ENCODE peak calls at places on chromosomes 6 and 20, in seven cellular contexts. One of them, this sample, is unnamed.

GRCh38 chr20:30594112-30594511 is 663.4 kb upstream of the DEFB115 start:
- DNase-seq in HepG2: no peak
- DNase-seq in A549: no peak
- DNase-seq in CD8-positive, alpha-beta memory T cell: no peak
- DNase-seq in adrenal gland: no peak
- DNase-seq in PC-3: no peak
- DNase-seq in H9: no peak
- DNase-seq in this sample: no peak

GRCh38 chr6:41970436-41970846 is 28.8 kb upstream of the CCND3 start:
- DNase-seq in adrenal gland: peak; percentile 77
- DNase-seq in H9: no peak
- DNase-seq in A549: peak; percentile 65
- DNase-seq in CD8-positive, alpha-beta memory T cell: no peak
- DNase-seq in PC-3: no peak
- DNase-seq in HepG2: no peak
- DNase-seq in this sample: no peak

GRCh38 chr6:162177733-162178132 is 549.8 kb downstream of the PRKN start:
- DNase-seq in A549: no peak
- DNase-seq in H9: peak; percentile 45
- DNase-seq in HepG2: no peak
- DNase-seq in adrenal gland: peak; percentile 15
- DNase-seq in CD8-positive, alpha-beta memory T cell: no peak
- DNase-seq in PC-3: no peak
- DNase-seq in this sample: no peak

GRCh38 chr20:58749098-58749766 is 56.6 kb downstream of the NPEPL1 start:
- DNase-seq in adrenal gland: no peak
- DNase-seq in H9: no peak
- DNase-seq in CD8-positive, alpha-beta memory T cell: no peak
- DNase-seq in A549: no peak
- DNase-seq in HepG2: no peak
- DNase-seq in PC-3: no peak
- DNase-seq in this sample: no peak

GRCh38 chr6:145295746-145296145 is 439.6 kb downstream of the EPM2A start:
- DNase-seq in HepG2: no peak
- DNase-seq in CD8-positive, alpha-beta memory T cell: no peak
- DNase-seq in adrenal gland: no peak
- DNase-seq in A549: no peak
- DNase-seq in PC-3: no peak
- DNase-seq in H9: no peak
- DNase-seq in this sample: no peak

GRCh38 chr6:152905551-152906299 is 77.1 kb downstream of the FBXO5 start:
- DNase-seq in A549: no peak
- DNase-seq in adrenal gland: no peak
- DNase-seq in HepG2: no peak
- DNase-seq in H9: no peak
- DNase-seq in PC-3: no peak
- DNase-seq in CD8-positive, alpha-beta memory T cell: no peak
- DNase-seq in this sample: no peak

GRCh38 chr20:23302801-23303200 is 47.8 kb upstream of the NXT1 start:
- DNase-seq in CD8-positive, alpha-beta memory T cell: no peak
- DNase-seq in H9: no peak
- DNase-seq in PC-3: no peak
- DNase-seq in adrenal gland: no peak
- DNase-seq in A549: no peak
- DNase-seq in HepG2: no peak
- DNase-seq in this sample: no peak

GRCh38 chr6:12595161-12595792 is 121.3 kb upstream of the PHACTR1 start:
- DNase-seq in PC-3: no peak
- DNase-seq in adrenal gland: peak; percentile 44
- DNase-seq in A549: no peak
- DNase-seq in HepG2: no peak
- DNase-seq in CD8-positive, alpha-beta memory T cell: no peak
- DNase-seq in H9: no peak
- DNase-seq in this sample: no peak

GRCh38 chr6:3251462-3252314 is 7.1 kb upstream of the PSMG4 start:
- DNase-seq in adrenal gland: peak; percentile 83
- DNase-seq in A549: peak; percentile 69
- DNase-seq in CD8-positive, alpha-beta memory T cell: peak; percentile 72
- DNase-seq in HepG2: peak; percentile 77
- DNase-seq in H9: peak; percentile 90
- DNase-seq in PC-3: peak; percentile 91
- DNase-seq in this sample: peak; percentile 51

GRCh38 chr20:47281376-47281775 is 75.1 kb downstream of the ZMYND8 start:
- DNase-seq in PC-3: no peak
- DNase-seq in CD8-positive, alpha-beta memory T cell: no peak
- DNase-seq in HepG2: no peak
- DNase-seq in A549: no peak
- DNase-seq in H9: no peak
- DNase-seq in adrenal gland: no peak
- DNase-seq in this sample: no peak

GRCh38 chr6:45972795-45973503 is 42.7 kb downstream of the CLIC5 start:
- DNase-seq in CD8-positive, alpha-beta memory T cell: no peak
- DNase-seq in A549: no peak
- DNase-seq in H9: no peak
- DNase-seq in PC-3: no peak
- DNase-seq in HepG2: no peak
- DNase-seq in adrenal gland: no peak
- DNase-seq in this sample: peak; percentile 23

GRCh38 chr6:51531623-51532022 is 555.8 kb downstream of the PKHD1 start:
- DNase-seq in PC-3: no peak
- DNase-seq in adrenal gland: no peak
- DNase-seq in H9: no peak
- DNase-seq in HepG2: no peak
- DNase-seq in A549: no peak
- DNase-seq in CD8-positive, alpha-beta memory T cell: no peak
- DNase-seq in this sample: no peak

GRCh38 chr20:14441201-14441600 is 103.8 kb upstream of the FLRT3 start:
- DNase-seq in adrenal gland: no peak
- DNase-seq in PC-3: peak; percentile 75
- DNase-seq in HepG2: no peak
- DNase-seq in A549: no peak
- DNase-seq in H9: no peak
- DNase-seq in CD8-positive, alpha-beta memory T cell: no peak
- DNase-seq in this sample: no peak

GRCh38 chr20:4341804-4342560 is 326.6 kb upstream of the RNF24 start:
- DNase-seq in HepG2: no peak
- DNase-seq in adrenal gland: no peak
- DNase-seq in H9: no peak
- DNase-seq in CD8-positive, alpha-beta memory T cell: no peak
- DNase-seq in A549: no peak
- DNase-seq in PC-3: peak; percentile 75
- DNase-seq in this sample: no peak

GRCh38 chr6:45420083-45420908 is 42.6 kb upstream of the SUPT3H start:
- DNase-seq in HepG2: no peak
- DNase-seq in PC-3: peak; percentile 58
- DNase-seq in adrenal gland: no peak
- DNase-seq in H9: no peak
- DNase-seq in A549: no peak
- DNase-seq in CD8-positive, alpha-beta memory T cell: peak; percentile 44
- DNase-seq in this sample: no peak

GRCh38 chr6:138805431-138805830 is 9.5 kb downstream of the ECT2L start:
- DNase-seq in PC-3: no peak
- DNase-seq in adrenal gland: no peak
- DNase-seq in CD8-positive, alpha-beta memory T cell: no peak
- DNase-seq in H9: no peak
- DNase-seq in HepG2: no peak
- DNase-seq in A549: no peak
- DNase-seq in this sample: no peak

GRCh38 chr20:22827916-22828315 is 207.2 kb upstream of the SSTR4 start:
- DNase-seq in A549: peak; percentile 40
- DNase-seq in adrenal gland: no peak
- DNase-seq in CD8-positive, alpha-beta memory T cell: no peak
- DNase-seq in PC-3: peak; percentile 22
- DNase-seq in HepG2: no peak
- DNase-seq in H9: no peak
- DNase-seq in this sample: no peak

GRCh38 chr20:23114018-23114417 is 27.9 kb upstream of the CD93 start:
- DNase-seq in CD8-positive, alpha-beta memory T cell: no peak
- DNase-seq in H9: no peak
- DNase-seq in adrenal gland: peak; percentile 69
- DNase-seq in HepG2: no peak
- DNase-seq in A549: no peak
- DNase-seq in PC-3: no peak
- DNase-seq in this sample: peak; percentile 37

GRCh38 chr20:46348972-46349741 is 40.9 kb upstream of the CDH22 start:
- DNase-seq in adrenal gland: peak; percentile 73
- DNase-seq in A549: peak; percentile 43
- DNase-seq in CD8-positive, alpha-beta memory T cell: peak; percentile 34
- DNase-seq in H9: peak; percentile 80
- DNase-seq in HepG2: peak; percentile 46
- DNase-seq in PC-3: peak; percentile 47
- DNase-seq in this sample: no peak

GRCh38 chr6:159701413-159701999 is 8.5 kb upstream of the SOD2 start:
- DNase-seq in A549: peak; percentile 61
- DNase-seq in H9: no peak
- DNase-seq in CD8-positive, alpha-beta memory T cell: no peak
- DNase-seq in PC-3: peak; percentile 77
- DNase-seq in adrenal gland: peak; percentile 41
- DNase-seq in HepG2: peak; percentile 43
- DNase-seq in this sample: peak; percentile 55

GRCh38 chr20:52864895-52865590 is 107.1 kb upstream of the TSHZ2 start:
- DNase-seq in H9: no peak
- DNase-seq in HepG2: no peak
- DNase-seq in CD8-positive, alpha-beta memory T cell: no peak
- DNase-seq in adrenal gland: no peak
- DNase-seq in PC-3: no peak
- DNase-seq in A549: no peak
- DNase-seq in this sample: no peak

GRCh38 chr6:157194643-157195042 is 128.7 kb downstream of the TMEM242 start:
- DNase-seq in adrenal gland: no peak
- DNase-seq in H9: no peak
- DNase-seq in HepG2: no peak
- DNase-seq in PC-3: peak; percentile 19
- DNase-seq in CD8-positive, alpha-beta memory T cell: no peak
- DNase-seq in A549: no peak
- DNase-seq in this sample: no peak

GRCh38 chr20:4076671-4077070 is 61.3 kb upstream of the RNF24 start:
- DNase-seq in adrenal gland: peak; percentile 89
- DNase-seq in PC-3: peak; percentile 90
- DNase-seq in H9: no peak
- DNase-seq in A549: no peak
- DNase-seq in HepG2: no peak
- DNase-seq in CD8-positive, alpha-beta memory T cell: no peak
- DNase-seq in this sample: no peak

GRCh38 chr20:8244637-8245036 is 112.6 kb downstream of the PLCB1 start:
- DNase-seq in A549: no peak
- DNase-seq in PC-3: no peak
- DNase-seq in CD8-positive, alpha-beta memory T cell: no peak
- DNase-seq in HepG2: peak; percentile 50
- DNase-seq in H9: no peak
- DNase-seq in adrenal gland: peak; percentile 63
- DNase-seq in this sample: peak; percentile 41

GRCh38 chr6:36039113-36039512 is 11.5 kb downstream of the MAPK14 start:
- DNase-seq in A549: peak; percentile 8
- DNase-seq in H9: no peak
- DNase-seq in PC-3: no peak
- DNase-seq in adrenal gland: no peak
- DNase-seq in HepG2: peak; percentile 83
- DNase-seq in CD8-positive, alpha-beta memory T cell: no peak
- DNase-seq in this sample: no peak

GRCh38 chr6:122399348-122400120 is at the start of gene HSF2:
- DNase-seq in adrenal gland: peak; percentile 98
- DNase-seq in HepG2: peak; percentile 96
- DNase-seq in CD8-positive, alpha-beta memory T cell: peak; percentile 93
- DNase-seq in H9: peak; percentile 99
- DNase-seq in A549: peak; percentile 96
- DNase-seq in PC-3: peak; percentile 92
- DNase-seq in this sample: peak; percentile 97

GRCh38 chr20:41482647-41483552 is 116.3 kb upstream of the EMILIN3 start:
- DNase-seq in A549: peak; percentile 48
- DNase-seq in HepG2: no peak
- DNase-seq in CD8-positive, alpha-beta memory T cell: no peak
- DNase-seq in adrenal gland: no peak
- DNase-seq in PC-3: peak; percentile 62
- DNase-seq in H9: no peak
- DNase-seq in this sample: no peak

GRCh38 chr20:55597526-55597925 is 407.8 kb downstream of the CBLN4 start:
- DNase-seq in H9: no peak
- DNase-seq in HepG2: no peak
- DNase-seq in adrenal gland: no peak
- DNase-seq in PC-3: no peak
- DNase-seq in CD8-positive, alpha-beta memory T cell: no peak
- DNase-seq in A549: no peak
- DNase-seq in this sample: no peak

GRCh38 chr20:48823960-48824497 is 3.8 kb downstream of the PREX1 start:
- DNase-seq in CD8-positive, alpha-beta memory T cell: no peak
- DNase-seq in A549: no peak
- DNase-seq in HepG2: no peak
- DNase-seq in adrenal gland: no peak
- DNase-seq in PC-3: peak; percentile 93
- DNase-seq in H9: no peak
- DNase-seq in this sample: no peak

GRCh38 chr6:101224751-101225150 is 168.8 kb upstream of the GRIK2 start:
- DNase-seq in PC-3: no peak
- DNase-seq in adrenal gland: no peak
- DNase-seq in CD8-positive, alpha-beta memory T cell: no peak
- DNase-seq in HepG2: no peak
- DNase-seq in A549: no peak
- DNase-seq in H9: no peak
- DNase-seq in this sample: no peak

GRCh38 chr6:19525673-19526072 is 311.5 kb upstream of the ID4 start:
- DNase-seq in CD8-positive, alpha-beta memory T cell: no peak
- DNase-seq in HepG2: no peak
- DNase-seq in H9: no peak
- DNase-seq in A549: no peak
- DNase-seq in PC-3: no peak
- DNase-seq in adrenal gland: no peak
- DNase-seq in this sample: no peak
- H3K4me1 ChIP-seq in CD8-positive, alpha-beta memory T cell: no peaks in the 10 kb centered on the region
- H3K4me1 ChIP-seq in HepG2: no peaks in the 10 kb centered on the region
- H3K4me1 ChIP-seq in H9: no peaks in the 10 kb centered on the region
- H3K4me1 ChIP-seq in A549: no peaks in the 10 kb centered on the region
- H3K4me1 ChIP-seq in PC-3: no peaks in the 10 kb centered on the region
- H3K4me1 ChIP-seq in adrenal gland: no peaks in the 10 kb centered on the region
- H3K4me1 ChIP-seq in this sample: no peaks in the 10 kb centered on the region

GRCh38 chr20:2873747-2874041 is 413 bp downstream of the PTPRA start:
- DNase-seq in PC-3: peak; percentile 12
- DNase-seq in HepG2: peak; percentile 55
- DNase-seq in CD8-positive, alpha-beta memory T cell: peak; percentile 69
- DNase-seq in A549: no peak
- DNase-seq in H9: peak; percentile 67
- DNase-seq in adrenal gland: no peak
- DNase-seq in this sample: no peak
- H3K4me1 ChIP-seq in PC-3: peaks cover 37% of the 10 kb centered on the region
- H3K4me1 ChIP-seq in HepG2: peaks cover 57% of the 10 kb centered on the region
- H3K4me1 ChIP-seq in CD8-positive, alpha-beta memory T cell: peaks cover 39% of the 10 kb centered on the region
- H3K4me1 ChIP-seq in A549: peaks cover 28% of the 10 kb centered on the region
- H3K4me1 ChIP-seq in H9: peaks cover 3% of the 10 kb centered on the region
- H3K4me1 ChIP-seq in adrenal gland: peaks cover 3% of the 10 kb centered on the region
- H3K4me1 ChIP-seq in this sample: peaks cover 21% of the 10 kb centered on the region

GRCh38 chr6:111799576-111800467 is 73.4 kb downstream of the FYN start:
- DNase-seq in CD8-positive, alpha-beta memory T cell: no peak
- DNase-seq in adrenal gland: no peak
- DNase-seq in H9: no peak
- DNase-seq in HepG2: no peak
- DNase-seq in A549: no peak
- DNase-seq in PC-3: no peak
- DNase-seq in this sample: no peak
- H3K4me1 ChIP-seq in CD8-positive, alpha-beta memory T cell: peaks cover 56% of the 10 kb centered on the region
- H3K4me1 ChIP-seq in adrenal gland: no peaks in the 10 kb centered on the region
- H3K4me1 ChIP-seq in H9: peaks cover 4% of the 10 kb centered on the region
- H3K4me1 ChIP-seq in HepG2: peaks cover 31% of the 10 kb centered on the region
- H3K4me1 ChIP-seq in A549: no peaks in the 10 kb centered on the region
- H3K4me1 ChIP-seq in PC-3: peaks cover 51% of the 10 kb centered on the region
- H3K4me1 ChIP-seq in this sample: no peaks in the 10 kb centered on the region

GRCh38 chr6:14720411-14721102 is 525.3 kb upstream of the JARID2 start:
- DNase-seq in adrenal gland: no peak
- DNase-seq in PC-3: no peak
- DNase-seq in A549: no peak
- DNase-seq in HepG2: no peak
- DNase-seq in CD8-positive, alpha-beta memory T cell: no peak
- DNase-seq in H9: no peak
- DNase-seq in this sample: no peak
- H3K4me1 ChIP-seq in adrenal gland: no peaks in the 10 kb centered on the region
- H3K4me1 ChIP-seq in PC-3: no peaks in the 10 kb centered on the region
- H3K4me1 ChIP-seq in A549: peaks cover 19% of the 10 kb centered on the region
- H3K4me1 ChIP-seq in HepG2: peaks cover 10% of the 10 kb centered on the region
- H3K4me1 ChIP-seq in CD8-positive, alpha-beta memory T cell: peaks cover 27% of the 10 kb centered on the region
- H3K4me1 ChIP-seq in H9: peaks cover 3% of the 10 kb centered on the region
- H3K4me1 ChIP-seq in this sample: no peaks in the 10 kb centered on the region